ENCODE peak calls at places on chromosomes 11 and 22, in six cellular contexts. Z is brain microvascular endothelial cell, I is GM13977, F is astrocyte of the cerebellum, W is MCF 10A, R is HFF-Myc. H is an unnamed sample.
A peak's percentile ranks its signal among the peaks of the same experiment; 100 is the strongest.

GRCh38 chr22:24498826-24499225 is 3.7 kb downstream of the UPB1 start:
- DNase-seq in F (no peak), Z (no peak), R (no peak), W (no peak), I (no peak), H (peak; percentile 53)

GRCh38 chr11:76609736-76610370 is 60.7 kb downstream of the LRRC32 start:
- DNase-seq in Z (no peak), R (no peak), W (no peak), I (no peak), F (peak; percentile 95), H (no peak)

GRCh38 chr11:120482149-120482548 is 29.4 kb upstream of the GRIK4 start:
- DNase-seq in I (no peak), F (no peak), Z (peak; percentile 22), R (no peak), W (no peak), H (no peak)

GRCh38 chr11:65362966-65363365 is 8.4 kb downstream of the TIGD3 start:
- DNase-seq in Z (no peak), F (no peak), W (no peak), R (no peak), I (no peak), H (no peak)

GRCh38 chr22:49062155-49063039 is 765.3 kb downstream of the BRD1 start:
- DNase-seq in R (no peak), F (no peak), Z (no peak), I (no peak), W (no peak), H (peak; percentile 63)

GRCh38 chr11:16604784-16605439 is 133.5 kb upstream of the C11orf58 start:
- DNase-seq in W (peak; percentile 64), F (no peak), Z (peak; percentile 10), R (no peak), I (peak; percentile 46), H (no peak)

GRCh38 chr11:120335596-120335927 is 651 bp upstream of the ARHGEF12 start:
- DNase-seq in W (no peak), F (no peak), I (peak; percentile 71), Z (no peak), R (no peak), H (no peak)

GRCh38 chr11:70142171-70142875 is 60.8 kb upstream of the FADD start:
- DNase-seq in I (no peak), Z (no peak), W (no peak), F (no peak), R (no peak), H (no peak)

GRCh38 chr11:86244063-86244521 is 461 bp upstream of the EED start:
- DNase-seq in F (peak; percentile 77), R (no peak), W (peak; percentile 89), I (peak; percentile 86), Z (peak; percentile 79), H (no peak)

GRCh38 chr11:75482931-75483469 is 42.7 kb downstream of the GDPD5 start:
- DNase-seq in Z (no peak), R (no peak), I (no peak), W (no peak), F (no peak), H (no peak)

GRCh38 chr11:108592591-108593213 is 866 bp downstream of the EXPH5 start:
- DNase-seq in F (no peak), W (peak; percentile 37), R (no peak), Z (no peak), I (peak; percentile 49), H (no peak)

GRCh38 chr11:129747161-129747560 is 68.5 kb upstream of the TMEM45B start:
- DNase-seq in R (no peak), Z (no peak), I (no peak), F (no peak), W (no peak), H (no peak)

GRCh38 chr11:91653091-91653754 is 571.4 kb upstream of the FAT3 start:
- DNase-seq in R (no peak), W (peak; percentile 63), Z (no peak), I (no peak), F (no peak), H (no peak)

GRCh38 chr11:66727282-66727882 is 1.6 kb downstream of the SPTBN2 start:
- DNase-seq in F (no peak), I (no peak), Z (peak; percentile 11), W (peak; percentile 40), R (no peak), H (no peak)

GRCh38 chr11:20026629-20027545 is 133.4 kb downstream of the DBX1 start:
- DNase-seq in I (no peak), W (peak; percentile 42), Z (no peak), F (no peak), R (no peak), H (no peak)

GRCh38 chr11:75500742-75501141 is 25.0 kb downstream of the GDPD5 start:
- DNase-seq in F (no peak), I (no peak), R (no peak), Z (no peak), W (peak; percentile 55), H (no peak)

GRCh38 chr11:69700278-69701140 is 3.3 kb downstream of the FGF19 start:
- DNase-seq in Z (peak; percentile 56), R (no peak), W (peak; percentile 66), F (peak; percentile 11), I (no peak), H (no peak)

GRCh38 chr11:79438631-79439429 is 2.0 kb downstream of the TENM4 start:
- DNase-seq in F (no peak), I (peak; percentile 51), R (no peak), Z (no peak), W (peak; percentile 49), H (no peak)

GRCh38 chr11:15565846-15566245 is 451.1 kb downstream of the INSC start:
- DNase-seq in F (no peak), I (no peak), W (no peak), R (no peak), Z (no peak), H (no peak)

GRCh38 chr11:95708681-95709080 is 80.9 kb downstream of the FAM76B start:
- DNase-seq in I (no peak), F (no peak), R (no peak), W (no peak), Z (no peak), H (no peak)

GRCh38 chr11:17771841-17772401 is 37.3 kb downstream of the KCNC1 start:
- DNase-seq in R (no peak), F (no peak), I (no peak), W (no peak), Z (no peak), H (no peak)

GRCh38 chr22:46131151-46131587 is 19.2 kb upstream of the PPARA start:
- DNase-seq in F (no peak), I (no peak), W (no peak), Z (no peak), R (no peak), H (no peak)

GRCh38 chr11:131441398-131441797 is 71.0 kb downstream of the NTM start:
- DNase-seq in I (no peak), R (no peak), W (no peak), F (no peak), Z (no peak), H (no peak)

GRCh38 chr11:131449391-131450019 is 79.1 kb downstream of the NTM start:
- DNase-seq in R (no peak), I (no peak), Z (no peak), W (no peak), F (no peak), H (no peak)

GRCh38 chr11:131446657-131447056 is 76.2 kb downstream of the NTM start:
- DNase-seq in Z (no peak), W (no peak), F (no peak), R (no peak), I (no peak), H (no peak)

GRCh38 chr11:131447898-131448297 is 77.5 kb downstream of the NTM start:
- DNase-seq in F (no peak), W (no peak), I (no peak), R (no peak), Z (no peak), H (no peak)

GRCh38 chr11:131447268-131447667 is 76.9 kb downstream of the NTM start:
- DNase-seq in I (no peak), W (no peak), R (no peak), F (no peak), Z (no peak), H (no peak)
- TF ChIP-seq CTCF in I (no peak), W (no peak), R (no peak), F (no peak), Z (no peak), H (no peak)

DNA sequence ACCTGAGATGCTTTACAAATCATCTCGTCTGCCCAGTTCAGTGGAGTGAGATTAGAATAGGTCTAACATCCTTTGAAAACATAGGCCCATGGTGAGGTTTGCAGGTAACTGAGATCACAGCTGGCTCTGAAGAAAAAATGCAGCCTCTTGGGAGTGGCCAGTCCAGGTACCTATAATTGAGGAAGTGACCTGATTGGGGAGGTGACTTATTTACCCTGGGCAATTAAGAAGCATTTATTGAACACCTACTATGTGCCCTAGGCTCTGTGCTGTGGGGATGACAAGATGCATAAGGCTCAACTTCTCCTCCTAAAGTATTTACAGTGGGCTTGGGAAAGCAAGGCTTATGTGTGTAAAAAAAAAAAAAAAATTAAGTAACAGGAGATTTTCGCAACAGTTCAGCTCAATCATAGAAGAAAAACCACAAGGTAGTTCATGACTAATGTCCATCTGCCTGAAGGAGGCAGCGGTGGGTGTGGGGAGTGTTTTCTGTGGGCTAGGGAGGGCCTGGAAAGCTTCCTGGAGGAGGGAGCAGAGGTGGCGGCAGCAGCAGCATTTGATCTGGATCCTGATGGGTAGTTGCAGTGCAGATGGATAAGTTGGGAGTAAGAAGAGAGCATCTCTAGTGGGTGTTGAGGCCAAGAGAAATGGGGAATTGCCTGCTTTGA is 16.1 kb downstream of the MICAL2 start:
- DNase-seq in I (no peak), F (no peak), Z (peak; percentile 76), W (peak; percentile 92), R (peak; percentile 35), H (no peak)
- TF ChIP-seq CTCF in I (no peak), F (no peak), Z (peak; percentile 23), W (no peak), R (no peak), H (peak; percentile 40)

DNA sequence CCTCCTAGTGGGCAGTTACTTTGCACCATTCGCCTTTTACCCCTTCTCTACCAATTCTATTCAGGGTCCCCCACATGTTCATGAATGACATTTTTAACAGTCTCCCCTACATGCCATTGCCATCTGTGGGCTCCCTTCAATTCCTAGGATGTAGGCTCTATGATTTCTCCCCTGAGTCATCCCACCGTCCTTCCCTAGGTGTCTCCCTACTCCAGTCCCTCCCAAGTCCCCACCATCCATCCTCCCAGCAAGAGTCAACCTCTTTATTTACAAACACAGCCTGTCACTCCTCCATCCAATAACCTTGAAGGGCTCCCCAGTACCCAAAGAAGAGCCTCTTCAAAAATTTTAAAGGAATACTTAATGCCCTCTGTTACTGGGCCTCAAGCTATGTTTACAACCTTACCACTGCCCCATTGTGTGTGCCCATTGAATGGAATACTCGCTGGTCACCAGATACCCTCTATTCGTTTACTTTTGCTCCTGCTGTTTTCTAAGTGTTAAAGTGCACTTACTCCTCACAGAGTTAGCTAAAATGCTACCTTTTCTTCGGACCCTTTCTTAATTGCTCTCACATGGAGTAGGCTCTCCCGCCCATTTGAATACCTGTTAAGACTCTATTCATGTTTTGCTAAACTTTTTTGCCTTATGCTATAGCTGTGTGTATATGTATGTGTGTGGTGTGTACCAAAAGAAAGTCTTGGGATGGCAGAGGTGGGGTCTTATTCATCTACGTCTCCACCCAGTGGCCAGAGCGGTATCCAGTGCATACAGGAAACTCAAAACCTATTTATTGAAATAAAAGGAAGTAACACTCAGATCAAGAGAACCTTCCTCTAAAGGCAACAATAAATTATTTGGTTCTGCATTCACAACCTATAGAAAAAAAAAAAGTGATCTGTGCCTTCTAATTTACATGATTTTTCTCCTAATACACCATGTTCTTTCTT is 235.8 kb upstream of the CCDC90B start:
- DNase-seq in F (no peak), Z (peak; percentile 12), W (peak; percentile 27), I (no peak), R (no peak), H (no peak)
- TF ChIP-seq CTCF in F (peak; percentile 6), Z (peak; percentile 59), W (no peak), I (peak; percentile 20), R (peak; percentile 25), H (no peak)

GRCh38 chr11:870127-870413 is 27.4 kb downstream of the TSPAN4 start:
- DNase-seq in W (no peak), F (no peak), Z (no peak), I (no peak), R (no peak), H (no peak)
- TF ChIP-seq CTCF in W (peak; percentile 9), F (peak; percentile 9), Z (peak; percentile 49), I (no peak), R (no peak), H (peak; percentile 54)